ENCODE peak calls at places on chromosomes 2 and 18, in seven cellular contexts. One of them, this sample, is unnamed.

GRCh38 chr18:79736846-79737245 is 57.2 kb downstream of the CTDP1 start:
- DNase-seq in type B pancreatic cell: no peak
- DNase-seq in stimulated activated CD4-positive, alpha-beta T cell treated with anti-CD3 and anti-CD28 coated beads, TNF-alpha, amount 100 ng/mL, for 4 hours: no peak
- DNase-seq in dermis blood vessel endothelial cell: no peak
- DNase-seq in AG09309: no peak
- DNase-seq in activated CD8-positive, alpha-beta memory T cell treated with anti-CD3 and anti-CD28 coated beads, Interleukin-2, amount 50 U/mL, for 48 hours: no peak
- DNase-seq in retina: no peak
- DNase-seq in this sample: no peak

GRCh38 chr2:182587831-182588230 is 128.2 kb upstream of the DNAJC10 start:
- DNase-seq in activated CD8-positive, alpha-beta memory T cell treated with anti-CD3 and anti-CD28 coated beads, Interleukin-2, amount 50 U/mL, for 48 hours: no peak
- DNase-seq in retina: no peak
- DNase-seq in stimulated activated CD4-positive, alpha-beta T cell treated with anti-CD3 and anti-CD28 coated beads, TNF-alpha, amount 100 ng/mL, for 4 hours: no peak
- DNase-seq in type B pancreatic cell: no peak
- DNase-seq in AG09309: peak
- DNase-seq in dermis blood vessel endothelial cell: no peak
- DNase-seq in this sample: no peak

GRCh38 chr2:218865396-218865795 is 5.8 kb downstream of the WNT6 start:
- DNase-seq in retina: peak
- DNase-seq in activated CD8-positive, alpha-beta memory T cell treated with anti-CD3 and anti-CD28 coated beads, Interleukin-2, amount 50 U/mL, for 48 hours: no peak
- DNase-seq in type B pancreatic cell: no peak
- DNase-seq in AG09309: no peak
- DNase-seq in dermis blood vessel endothelial cell: no peak
- DNase-seq in stimulated activated CD4-positive, alpha-beta T cell treated with anti-CD3 and anti-CD28 coated beads, TNF-alpha, amount 100 ng/mL, for 4 hours: no peak
- DNase-seq in this sample: no peak

GRCh38 chr18:14917311-14917710 is 169.3 kb downstream of the ANKRD30B start:
- DNase-seq in AG09309: no peak
- DNase-seq in type B pancreatic cell: no peak
- DNase-seq in stimulated activated CD4-positive, alpha-beta T cell treated with anti-CD3 and anti-CD28 coated beads, TNF-alpha, amount 100 ng/mL, for 4 hours: no peak
- DNase-seq in retina: no peak
- DNase-seq in dermis blood vessel endothelial cell: no peak
- DNase-seq in activated CD8-positive, alpha-beta memory T cell treated with anti-CD3 and anti-CD28 coated beads, Interleukin-2, amount 50 U/mL, for 48 hours: no peak
- DNase-seq in this sample: no peak

GRCh38 chr2:223618172-223619035 is 16.2 kb upstream of the SCG2 start:
- DNase-seq in dermis blood vessel endothelial cell: no peak
- DNase-seq in AG09309: no peak
- DNase-seq in retina: no peak
- DNase-seq in stimulated activated CD4-positive, alpha-beta T cell treated with anti-CD3 and anti-CD28 coated beads, TNF-alpha, amount 100 ng/mL, for 4 hours: no peak
- DNase-seq in activated CD8-positive, alpha-beta memory T cell treated with anti-CD3 and anti-CD28 coated beads, Interleukin-2, amount 50 U/mL, for 48 hours: no peak
- DNase-seq in type B pancreatic cell: no peak
- DNase-seq in this sample: no peak

GRCh38 chr2:216416571-216417307 is 4.5 kb downstream of the SMARCAL1 start:
- DNase-seq in AG09309: no peak
- DNase-seq in stimulated activated CD4-positive, alpha-beta T cell treated with anti-CD3 and anti-CD28 coated beads, TNF-alpha, amount 100 ng/mL, for 4 hours: no peak
- DNase-seq in dermis blood vessel endothelial cell: no peak
- DNase-seq in activated CD8-positive, alpha-beta memory T cell treated with anti-CD3 and anti-CD28 coated beads, Interleukin-2, amount 50 U/mL, for 48 hours: no peak
- DNase-seq in type B pancreatic cell: no peak
- DNase-seq in retina: no peak
- DNase-seq in this sample: no peak

GRCh38 chr2:199458806-199459285 is 1.1 kb upstream of the SATB2 start:
- DNase-seq in activated CD8-positive, alpha-beta memory T cell treated with anti-CD3 and anti-CD28 coated beads, Interleukin-2, amount 50 U/mL, for 48 hours: peak
- DNase-seq in AG09309: no peak
- DNase-seq in retina: no peak
- DNase-seq in stimulated activated CD4-positive, alpha-beta T cell treated with anti-CD3 and anti-CD28 coated beads, TNF-alpha, amount 100 ng/mL, for 4 hours: no peak
- DNase-seq in type B pancreatic cell: no peak
- DNase-seq in dermis blood vessel endothelial cell: peak
- DNase-seq in this sample: no peak

GRCh38 chr18:31633416-31634330 is 42.0 kb downstream of the TTR start:
- DNase-seq in stimulated activated CD4-positive, alpha-beta T cell treated with anti-CD3 and anti-CD28 coated beads, TNF-alpha, amount 100 ng/mL, for 4 hours: no peak
- DNase-seq in dermis blood vessel endothelial cell: no peak
- DNase-seq in type B pancreatic cell: no peak
- DNase-seq in AG09309: no peak
- DNase-seq in retina: no peak
- DNase-seq in activated CD8-positive, alpha-beta memory T cell treated with anti-CD3 and anti-CD28 coated beads, Interleukin-2, amount 50 U/mL, for 48 hours: no peak
- DNase-seq in this sample: no peak

GRCh38 chr2:60735496-60736250 is 20.4 kb upstream of the PAPOLG start:
- DNase-seq in stimulated activated CD4-positive, alpha-beta T cell treated with anti-CD3 and anti-CD28 coated beads, TNF-alpha, amount 100 ng/mL, for 4 hours: no peak
- DNase-seq in retina: peak
- DNase-seq in activated CD8-positive, alpha-beta memory T cell treated with anti-CD3 and anti-CD28 coated beads, Interleukin-2, amount 50 U/mL, for 48 hours: peak
- DNase-seq in dermis blood vessel endothelial cell: no peak
- DNase-seq in type B pancreatic cell: no peak
- DNase-seq in AG09309: no peak
- DNase-seq in this sample: no peak

GRCh38 chr2:234256516-234256915 is 206.0 kb downstream of the SPP2 start:
- DNase-seq in retina: no peak
- DNase-seq in AG09309: no peak
- DNase-seq in dermis blood vessel endothelial cell: no peak
- DNase-seq in activated CD8-positive, alpha-beta memory T cell treated with anti-CD3 and anti-CD28 coated beads, Interleukin-2, amount 50 U/mL, for 48 hours: no peak
- DNase-seq in stimulated activated CD4-positive, alpha-beta T cell treated with anti-CD3 and anti-CD28 coated beads, TNF-alpha, amount 100 ng/mL, for 4 hours: no peak
- DNase-seq in type B pancreatic cell: no peak
- DNase-seq in this sample: no peak

GRCh38 chr18:67219821-67220220 is 296.7 kb downstream of the DSEL start:
- DNase-seq in activated CD8-positive, alpha-beta memory T cell treated with anti-CD3 and anti-CD28 coated beads, Interleukin-2, amount 50 U/mL, for 48 hours: no peak
- DNase-seq in stimulated activated CD4-positive, alpha-beta T cell treated with anti-CD3 and anti-CD28 coated beads, TNF-alpha, amount 100 ng/mL, for 4 hours: no peak
- DNase-seq in AG09309: no peak
- DNase-seq in type B pancreatic cell: no peak
- DNase-seq in dermis blood vessel endothelial cell: peak
- DNase-seq in retina: no peak
- DNase-seq in this sample: no peak

GRCh38 chr18:54359233-54359632 is 1.5 kb downstream of the C18orf54 start:
- DNase-seq in dermis blood vessel endothelial cell: peak
- DNase-seq in AG09309: no peak
- DNase-seq in type B pancreatic cell: no peak
- DNase-seq in stimulated activated CD4-positive, alpha-beta T cell treated with anti-CD3 and anti-CD28 coated beads, TNF-alpha, amount 100 ng/mL, for 4 hours: no peak
- DNase-seq in retina: peak
- DNase-seq in activated CD8-positive, alpha-beta memory T cell treated with anti-CD3 and anti-CD28 coated beads, Interleukin-2, amount 50 U/mL, for 48 hours: no peak
- DNase-seq in this sample: no peak

GRCh38 chr2:40470817-40471809 is 19.2 kb upstream of the SLC8A1 start:
- DNase-seq in AG09309: no peak
- DNase-seq in type B pancreatic cell: no peak
- DNase-seq in stimulated activated CD4-positive, alpha-beta T cell treated with anti-CD3 and anti-CD28 coated beads, TNF-alpha, amount 100 ng/mL, for 4 hours: no peak
- DNase-seq in retina: no peak
- DNase-seq in activated CD8-positive, alpha-beta memory T cell treated with anti-CD3 and anti-CD28 coated beads, Interleukin-2, amount 50 U/mL, for 48 hours: no peak
- DNase-seq in dermis blood vessel endothelial cell: no peak
- DNase-seq in this sample: no peak